ENCODE peak calls at places on chromosomes 3 and 15, in ten cellular contexts. A, H, R, O, B, K, Y, E, D and T are unnamed samples.

GRCh38 chr15:39685999-39686613 is 96.5 kb downstream of the FSIP1 start:
- DNase-seq in A (no peak), H (peak), R (no peak), O (peak), B (peak), K (no peak), Y (peak), E (no peak), D (peak), T (peak)

GRCh38 chr15:72847806-72848205 is 64.2 kb upstream of the ADPGK start:
- DNase-seq in A (no peak), H (no peak), R (no peak), O (no peak), B (no peak), K (no peak), Y (no peak), E (no peak), D (no peak), T (no peak)

GRCh38 chr15:36407647-36408046 is 171.8 kb upstream of the CDIN1 start:
- DNase-seq in A (no peak), H (peak), R (no peak), O (no peak), B (peak), K (no peak), Y (peak), E (no peak), D (peak), T (no peak)

GRCh38 chr3:83193526-83193925 is 1432.1 kb upstream of the GBE1 start:
- DNase-seq in A (no peak), H (no peak), R (no peak), O (no peak), B (no peak), K (no peak), Y (no peak), E (no peak), D (peak), T (no peak)

GRCh38 chr15:31774045-31774444 is 256.3 kb upstream of the CHRNA7 start:
- DNase-seq in A (no peak), H (no peak), R (no peak), O (no peak), B (no peak), K (no peak), Y (no peak), E (no peak), D (no peak), T (no peak)

GRCh38 chr3:28982906-28983305 is 298.0 kb upstream of the RBMS3 start:
- DNase-seq in A (no peak), H (no peak), R (no peak), O (no peak), B (no peak), K (no peak), Y (no peak), E (no peak), D (no peak), T (no peak)

GRCh38 chr15:39885099-39885777 is 34.8 kb downstream of the GPR176 start:
- DNase-seq in A (no peak), H (no peak), R (no peak), O (no peak), B (no peak), K (no peak), Y (no peak), E (no peak), D (no peak), T (no peak)

GRCh38 chr15:93882133-93882532 is 349.2 kb upstream of the MCTP2 start:
- DNase-seq in A (no peak), H (no peak), R (no peak), O (no peak), B (no peak), K (no peak), Y (no peak), E (no peak), D (no peak), T (no peak)

GRCh38 chr3:139353920-139354556 is 10.2 kb downstream of the MRPS22 start:
- DNase-seq in A (no peak), H (peak), R (no peak), O (peak), B (peak), K (no peak), Y (peak), E (no peak), D (peak), T (peak)

GRCh38 chr15:70528270-70528706 is 235.1 kb downstream of the UACA start:
- DNase-seq in A (no peak), H (peak), R (peak), O (no peak), B (peak), K (peak), Y (peak), E (no peak), D (no peak), T (no peak)